ENCODE peak calls at places on chromosomes 13 and 19, in eight cellular contexts. O, C, J, W, V, M, G and U are unnamed samples.

GRCh38 chr13:110216403-110217041 is 90.4 kb downstream of the COL4A1 start:
- DNase-seq in O (peak), C (no peak), J (no peak), W (no peak), V (no peak), M (peak), G (no peak), U (no peak)

GRCh38 chr13:83162493-83162892 is 719.8 kb downstream of the SLITRK1 start:
- DNase-seq in O (peak), C (no peak), J (no peak), W (no peak), V (no peak), M (no peak), G (no peak), U (no peak)

GRCh38 chr19:45577111-45577905 is 7.3 kb downstream of the OPA3 start:
- DNase-seq in O (peak), C (no peak), J (no peak), W (no peak), V (no peak), M (peak), G (peak), U (no peak)

GRCh38 chr13:60146491-60146890 is 17.2 kb downstream of the DIAPH3 start:
- DNase-seq in O (peak), C (no peak), J (no peak), W (no peak), V (no peak), M (no peak), G (no peak), U (no peak)

GRCh38 chr13:31367410-31367809 is 167.6 kb downstream of the B3GLCT start:
- DNase-seq in O (no peak), C (no peak), J (no peak), W (no peak), V (no peak), M (no peak), G (no peak), U (no peak)

GRCh38 chr19:6047741-6048231 is 62.5 kb downstream of the RFX2 start:
- DNase-seq in O (peak), C (no peak), J (no peak), W (peak), V (peak), M (peak), G (peak), U (no peak)

GRCh38 chr19:1591421-1592022 is 1.1 kb downstream of the MBD3 start:
- DNase-seq in O (no peak), C (no peak), J (no peak), W (no peak), V (peak), M (no peak), G (no peak), U (no peak)

GRCh38 chr19:3618144-3618810 is 8.3 kb downstream of the CACTIN start:
- DNase-seq in O (peak), C (peak), J (peak), W (peak), V (no peak), M (peak), G (peak), U (peak)

GRCh38 chr13:94706101-94706853 is 6.1 kb downstream of the SOX21 start:
- DNase-seq in O (no peak), C (no peak), J (no peak), W (no peak), V (no peak), M (no peak), G (no peak), U (no peak)

GRCh38 chr13:73336789-73337188 is 278.0 kb downstream of the KLF5 start:
- DNase-seq in O (no peak), C (no peak), J (no peak), W (no peak), V (no peak), M (no peak), G (peak), U (no peak)

GRCh38 chr13:106689906-106690305 is 122.0 kb upstream of the ARGLU1 start:
- DNase-seq in O (no peak), C (no peak), J (no peak), W (no peak), V (no peak), M (no peak), G (no peak), U (no peak)

GRCh38 chr13:97544041-97544765 is 110.2 kb downstream of the RAP2A start:
- DNase-seq in O (peak), C (no peak), J (no peak), W (no peak), V (no peak), M (no peak), G (no peak), U (no peak)

GRCh38 chr13:66805657-66806056 is 424.5 kb downstream of the PCDH9 start:
- DNase-seq in O (peak), C (no peak), J (no peak), W (no peak), V (peak), M (no peak), G (no peak), U (no peak)

GRCh38 chr13:76406243-76406642 is 480.0 kb downstream of the KCTD12 start:
- DNase-seq in O (peak), C (no peak), J (no peak), W (no peak), V (no peak), M (no peak), G (no peak), U (no peak)

GRCh38 chr19:29400917-29401711 is 124.7 kb upstream of the VSTM2B start:
- DNase-seq in O (no peak), C (no peak), J (no peak), W (no peak), V (no peak), M (no peak), G (no peak), U (no peak)

GRCh38 chr13:98915563-98916348 is 62.1 kb downstream of the DOCK9 start:
- DNase-seq in O (no peak), C (no peak), J (no peak), W (no peak), V (no peak), M (no peak), G (no peak), U (no peak)

GRCh38 chr13:113935523-113935922 is 38.4 kb downstream of the C13orf46 start:
- DNase-seq in O (no peak), C (no peak), J (no peak), W (no peak), V (peak), M (no peak), G (no peak), U (no peak)

GRCh38 chr13:113041293-113041690 is 64.3 kb upstream of the F7 start:
- DNase-seq in O (no peak), C (no peak), J (peak), W (no peak), V (no peak), M (no peak), G (no peak), U (no peak)

GRCh38 chr19:31290926-31291590 is 58.2 kb downstream of the TSHZ3 start:
- DNase-seq in O (no peak), C (no peak), J (no peak), W (no peak), V (no peak), M (no peak), G (no peak), U (no peak)

GRCh38 chr13:69946443-69946955 is 161.1 kb upstream of the ATXN8OS start:
- DNase-seq in O (no peak), C (no peak), J (no peak), W (no peak), V (no peak), M (no peak), G (no peak), U (no peak)

GRCh38 chr19:42301646-42302204 is at the start of gene PRR19:
- DNase-seq in O (no peak), C (no peak), J (no peak), W (peak), V (peak), M (no peak), G (no peak), U (no peak)

GRCh38 chr19:46081928-46082727 is 41.3 kb upstream of the IGFL4 start:
- DNase-seq in O (peak), C (no peak), J (no peak), W (peak), V (peak), M (peak), G (peak), U (no peak)

GRCh38 chr19:58568731-58569130 is 4.4 kb downstream of the MZF1 start:
- DNase-seq in O (no peak), C (no peak), J (no peak), W (no peak), V (no peak), M (no peak), G (no peak), U (peak)

GRCh38 chr13:85538957-85539356 is 260.3 kb downstream of the SLITRK6 start:
- DNase-seq in O (no peak), C (no peak), J (no peak), W (no peak), V (no peak), M (no peak), G (peak), U (no peak)